ENCODE peak calls at places on chromosomes 4 and X, in nine cellular contexts. One of them, this sample, is unnamed.

GRCh38 chr4:3239998-3240920 is 8.7 kb upstream of the MSANTD1 start:
- DNase-seq in fibroblast of lung: no peak
- DNase-seq in neuronal stem cell: no peak
- DNase-seq in prostate gland: no peak
- DNase-seq in GM23248: no peak
- DNase-seq in cardiac muscle cell: no peak
- DNase-seq in CD8-positive, alpha-beta T cell: no peak
- DNase-seq in heart right ventricle: no peak
- DNase-seq in pancreas: peak; percentile 79
- DNase-seq in this sample: no peak

GRCh38 chr4:26766142-26766541 is 94.5 kb upstream of the STIM2 start:
- DNase-seq in fibroblast of lung: no peak
- DNase-seq in neuronal stem cell: no peak
- DNase-seq in prostate gland: no peak
- DNase-seq in GM23248: no peak
- DNase-seq in cardiac muscle cell: no peak
- DNase-seq in CD8-positive, alpha-beta T cell: no peak
- DNase-seq in heart right ventricle: no peak
- DNase-seq in pancreas: no peak
- DNase-seq in this sample: no peak

GRCh38 chrX:152530967-152531366 is 79.9 kb upstream of the GABRA3 start:
- DNase-seq in fibroblast of lung: no peak
- DNase-seq in neuronal stem cell: no peak
- DNase-seq in prostate gland: no peak
- DNase-seq in GM23248: no peak
- DNase-seq in cardiac muscle cell: no peak
- DNase-seq in CD8-positive, alpha-beta T cell: no peak
- DNase-seq in heart right ventricle: no peak
- DNase-seq in pancreas: no peak
- DNase-seq in this sample: no peak

GRCh38 chrX:63299596-63299995 is 51.5 kb downstream of the SPIN4 start:
- DNase-seq in fibroblast of lung: no peak
- DNase-seq in neuronal stem cell: no peak
- DNase-seq in prostate gland: no peak
- DNase-seq in GM23248: no peak
- DNase-seq in cardiac muscle cell: no peak
- DNase-seq in CD8-positive, alpha-beta T cell: no peak
- DNase-seq in heart right ventricle: no peak
- DNase-seq in pancreas: no peak
- DNase-seq in this sample: no peak

GRCh38 chrX:119507206-119507605 is 39.0 kb downstream of the SLC25A5 start:
- DNase-seq in fibroblast of lung: no peak
- DNase-seq in neuronal stem cell: no peak
- DNase-seq in prostate gland: no peak
- DNase-seq in GM23248: no peak
- DNase-seq in cardiac muscle cell: no peak
- DNase-seq in CD8-positive, alpha-beta T cell: no peak
- DNase-seq in heart right ventricle: no peak
- DNase-seq in pancreas: no peak
- DNase-seq in this sample: no peak

GRCh38 chr4:155667538-155668511 is 1.2 kb downstream of the GUCY1A1 start:
- DNase-seq in fibroblast of lung: peak; percentile 39
- DNase-seq in neuronal stem cell: peak; percentile 53
- DNase-seq in prostate gland: peak; percentile 48
- DNase-seq in GM23248: peak; percentile 45
- DNase-seq in cardiac muscle cell: peak; percentile 80
- DNase-seq in CD8-positive, alpha-beta T cell: no peak
- DNase-seq in heart right ventricle: peak; percentile 71
- DNase-seq in pancreas: peak; percentile 45
- DNase-seq in this sample: peak; percentile 76

GRCh38 chr4:144450526-144450925 is 195.4 kb upstream of the HHIP start:
- DNase-seq in fibroblast of lung: no peak
- DNase-seq in neuronal stem cell: no peak
- DNase-seq in prostate gland: no peak
- DNase-seq in GM23248: no peak
- DNase-seq in cardiac muscle cell: no peak
- DNase-seq in CD8-positive, alpha-beta T cell: no peak
- DNase-seq in heart right ventricle: no peak
- DNase-seq in pancreas: no peak
- DNase-seq in this sample: no peak

GRCh38 chr4:169664615-169665014 is 44.2 kb downstream of the CLCN3 start:
- DNase-seq in fibroblast of lung: peak; percentile 29
- DNase-seq in neuronal stem cell: no peak
- DNase-seq in prostate gland: no peak
- DNase-seq in GM23248: peak; percentile 8
- DNase-seq in cardiac muscle cell: no peak
- DNase-seq in CD8-positive, alpha-beta T cell: no peak
- DNase-seq in heart right ventricle: no peak
- DNase-seq in pancreas: no peak
- DNase-seq in this sample: no peak

GRCh38 chrX:63050225-63050624 is 300.9 kb downstream of the SPIN4 start:
- DNase-seq in fibroblast of lung: no peak
- DNase-seq in neuronal stem cell: no peak
- DNase-seq in prostate gland: no peak
- DNase-seq in GM23248: no peak
- DNase-seq in cardiac muscle cell: no peak
- DNase-seq in CD8-positive, alpha-beta T cell: no peak
- DNase-seq in heart right ventricle: no peak
- DNase-seq in pancreas: no peak
- DNase-seq in this sample: no peak

GRCh38 chrX:108353452-108353851 is 84.8 kb downstream of the COL4A6 start:
- DNase-seq in fibroblast of lung: no peak
- DNase-seq in neuronal stem cell: no peak
- DNase-seq in prostate gland: no peak
- DNase-seq in GM23248: no peak
- DNase-seq in cardiac muscle cell: no peak
- DNase-seq in CD8-positive, alpha-beta T cell: no peak
- DNase-seq in heart right ventricle: no peak
- DNase-seq in pancreas: no peak
- DNase-seq in this sample: peak; percentile 55

GRCh38 chr4:35461931-35462659 is 782.2 kb downstream of the ARAP2 start:
- DNase-seq in fibroblast of lung: no peak
- DNase-seq in neuronal stem cell: no peak
- DNase-seq in prostate gland: no peak
- DNase-seq in GM23248: no peak
- DNase-seq in cardiac muscle cell: no peak
- DNase-seq in CD8-positive, alpha-beta T cell: no peak
- DNase-seq in heart right ventricle: no peak
- DNase-seq in pancreas: no peak
- DNase-seq in this sample: peak; percentile 59

GRCh38 chr4:16259531-16260246 is 33.4 kb upstream of the TAPT1 start:
- DNase-seq in fibroblast of lung: peak; percentile 54
- DNase-seq in neuronal stem cell: no peak
- DNase-seq in prostate gland: no peak
- DNase-seq in GM23248: peak; percentile 55
- DNase-seq in cardiac muscle cell: no peak
- DNase-seq in CD8-positive, alpha-beta T cell: no peak
- DNase-seq in heart right ventricle: no peak
- DNase-seq in pancreas: no peak
- DNase-seq in this sample: no peak

GRCh38 chr4:84035568-84035967 is 463.5 kb downstream of the NKX6-1 start:
- DNase-seq in fibroblast of lung: no peak
- DNase-seq in neuronal stem cell: no peak
- DNase-seq in prostate gland: no peak
- DNase-seq in GM23248: no peak
- DNase-seq in cardiac muscle cell: no peak
- DNase-seq in CD8-positive, alpha-beta T cell: no peak
- DNase-seq in heart right ventricle: no peak
- DNase-seq in pancreas: no peak
- DNase-seq in this sample: no peak

GRCh38 chrX:40100141-40100536 is 2.4 kb upstream of the BCOR start:
- DNase-seq in fibroblast of lung: no peak
- DNase-seq in neuronal stem cell: no peak
- DNase-seq in prostate gland: peak; percentile 14
- DNase-seq in GM23248: no peak
- DNase-seq in cardiac muscle cell: no peak
- DNase-seq in CD8-positive, alpha-beta T cell: no peak
- DNase-seq in heart right ventricle: peak; percentile 37
- DNase-seq in pancreas: peak; percentile 60
- DNase-seq in this sample: peak; percentile 72
- H3K27ac ChIP-seq in fibroblast of lung: no peak overlapping the region
- H3K27ac ChIP-seq in neuronal stem cell: no peak overlapping the region
- H3K27ac ChIP-seq in prostate gland: peak overlapping the region; percentile 92
- H3K27ac ChIP-seq in GM23248: no peak overlapping the region
- H3K27ac ChIP-seq in cardiac muscle cell: no peak overlapping the region
- H3K27ac ChIP-seq in CD8-positive, alpha-beta T cell: no peak overlapping the region
- H3K27ac ChIP-seq in heart right ventricle: peak overlapping the region; percentile 92
- H3K27ac ChIP-seq in pancreas: peak overlapping the region; percentile 10
- H3K27ac ChIP-seq in this sample: no peak overlapping the region

DNA sequence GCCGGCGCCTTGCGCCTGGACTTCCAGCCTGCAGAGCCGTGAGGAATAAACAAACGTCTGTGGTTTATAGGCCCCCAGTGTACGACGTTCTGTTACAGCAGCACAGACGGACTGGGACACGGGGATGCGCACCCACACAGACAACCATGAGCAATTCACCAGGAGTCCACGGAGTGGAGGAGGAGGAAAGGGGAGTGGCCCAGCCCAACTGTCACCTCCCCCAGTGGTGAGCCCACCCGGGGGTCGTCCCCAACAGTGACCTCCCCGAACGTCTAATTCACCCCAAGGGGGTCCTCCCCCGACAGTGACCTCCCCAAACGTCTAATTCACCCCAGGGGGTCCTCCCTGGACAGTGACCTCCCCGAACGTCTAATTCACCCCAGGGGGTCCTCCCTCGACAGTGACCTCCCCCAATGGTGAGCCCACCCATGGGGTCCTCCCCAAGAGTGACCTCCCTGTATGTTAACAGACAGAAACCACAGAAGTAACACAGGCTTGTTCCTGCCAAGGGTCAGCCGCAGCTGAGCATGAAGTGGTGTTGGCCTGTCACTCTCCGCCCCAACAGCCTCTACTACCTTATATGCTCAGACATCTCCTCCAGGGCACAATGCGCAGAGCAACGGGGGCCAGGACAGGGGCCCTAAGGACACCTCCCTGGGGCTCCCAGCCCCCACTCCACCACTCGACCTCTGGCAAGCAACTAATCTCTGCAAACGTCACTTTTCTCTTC is 6.2 kb downstream of the GAK start:
- DNase-seq in fibroblast of lung: no peak
- DNase-seq in neuronal stem cell: no peak
- DNase-seq in prostate gland: no peak
- DNase-seq in GM23248: no peak
- DNase-seq in cardiac muscle cell: no peak
- DNase-seq in CD8-positive, alpha-beta T cell: no peak
- DNase-seq in heart right ventricle: no peak
- DNase-seq in pancreas: no peak
- DNase-seq in this sample: no peak
- H3K4me1 ChIP-seq in fibroblast of lung: peaks cover 4% of the 10 kb centered on the region
- H3K4me1 ChIP-seq in neuronal stem cell: peaks cover 3% of the 10 kb centered on the region
- H3K4me1 ChIP-seq in prostate gland: peaks cover 11% of the 10 kb centered on the region
- H3K4me1 ChIP-seq in GM23248: peaks cover 29% of the 10 kb centered on the region
- H3K4me1 ChIP-seq in cardiac muscle cell: peaks cover 21% of the 10 kb centered on the region
- H3K4me1 ChIP-seq in CD8-positive, alpha-beta T cell: peaks cover 46% of the 10 kb centered on the region
- H3K4me1 ChIP-seq in heart right ventricle: peaks cover 24% of the 10 kb centered on the region
- H3K4me1 ChIP-seq in pancreas: peaks cover 9% of the 10 kb centered on the region
- H3K4me1 ChIP-seq in this sample: peaks cover 5% of the 10 kb centered on the region

GRCh38 chr4:184281231-184282139 is 63.8 kb upstream of the ENPP6 start:
- DNase-seq in fibroblast of lung: no peak
- DNase-seq in neuronal stem cell: no peak
- DNase-seq in prostate gland: peak; percentile 2
- DNase-seq in GM23248: no peak
- DNase-seq in cardiac muscle cell: no peak
- DNase-seq in CD8-positive, alpha-beta T cell: peak; percentile 44
- DNase-seq in heart right ventricle: no peak
- DNase-seq in pancreas: no peak
- DNase-seq in this sample: no peak
- H3K27me3 ChIP-seq in fibroblast of lung: no peaks in the 10 kb centered on the region
- H3K27me3 ChIP-seq in neuronal stem cell: no peaks in the 10 kb centered on the region
- H3K27me3 ChIP-seq in prostate gland: no peaks in the 10 kb centered on the region
- H3K27me3 ChIP-seq in GM23248: no peaks in the 10 kb centered on the region
- H3K27me3 ChIP-seq in cardiac muscle cell: no peaks in the 10 kb centered on the region
- H3K27me3 ChIP-seq in CD8-positive, alpha-beta T cell: no peaks in the 10 kb centered on the region
- H3K27me3 ChIP-seq in heart right ventricle: no peaks in the 10 kb centered on the region
- H3K27me3 ChIP-seq in pancreas: no peaks in the 10 kb centered on the region
- H3K27me3 ChIP-seq in this sample: no peaks in the 10 kb centered on the region

GRCh38 chr4:39559641-39560040 is 32.4 kb upstream of the UGDH start:
- DNase-seq in fibroblast of lung: peak; percentile 14
- DNase-seq in neuronal stem cell: no peak
- DNase-seq in prostate gland: no peak
- DNase-seq in GM23248: peak; percentile 30
- DNase-seq in cardiac muscle cell: no peak
- DNase-seq in CD8-positive, alpha-beta T cell: no peak
- DNase-seq in heart right ventricle: no peak
- DNase-seq in pancreas: no peak
- DNase-seq in this sample: no peak
- H3K27ac ChIP-seq in fibroblast of lung: no peak overlapping the region
- H3K27ac ChIP-seq in neuronal stem cell: peak overlapping the region; percentile 96
- H3K27ac ChIP-seq in prostate gland: no peak overlapping the region
- H3K27ac ChIP-seq in GM23248: no peak overlapping the region
- H3K27ac ChIP-seq in cardiac muscle cell: peak overlapping the region; percentile 67
- H3K27ac ChIP-seq in CD8-positive, alpha-beta T cell: no peak overlapping the region
- H3K27ac ChIP-seq in heart right ventricle: no peak overlapping the region
- H3K27ac ChIP-seq in pancreas: peak overlapping the region; percentile 28
- H3K27ac ChIP-seq in this sample: no peak overlapping the region

GRCh38 chrX:38881066-38881465 is 79.8 kb downstream of the MID1IP1 start:
- DNase-seq in fibroblast of lung: no peak
- DNase-seq in neuronal stem cell: no peak
- DNase-seq in prostate gland: no peak
- DNase-seq in GM23248: no peak
- DNase-seq in cardiac muscle cell: no peak
- DNase-seq in CD8-positive, alpha-beta T cell: no peak
- DNase-seq in heart right ventricle: no peak
- DNase-seq in pancreas: no peak
- DNase-seq in this sample: no peak

GRCh38 chrX:38881727-38882126 is 80.5 kb downstream of the MID1IP1 start:
- DNase-seq in fibroblast of lung: no peak
- DNase-seq in neuronal stem cell: no peak
- DNase-seq in prostate gland: no peak
- DNase-seq in GM23248: no peak
- DNase-seq in cardiac muscle cell: no peak
- DNase-seq in CD8-positive, alpha-beta T cell: no peak
- DNase-seq in heart right ventricle: no peak
- DNase-seq in pancreas: no peak
- DNase-seq in this sample: no peak

GRCh38 chrX:38879631-38880220 is 78.5 kb downstream of the MID1IP1 start:
- DNase-seq in fibroblast of lung: no peak
- DNase-seq in neuronal stem cell: no peak
- DNase-seq in prostate gland: peak; percentile 4
- DNase-seq in GM23248: no peak
- DNase-seq in cardiac muscle cell: no peak
- DNase-seq in CD8-positive, alpha-beta T cell: no peak
- DNase-seq in heart right ventricle: peak; percentile 24
- DNase-seq in pancreas: peak; percentile 60
- DNase-seq in this sample: no peak

GRCh38 chrX:38880460-38880859 is 79.2 kb downstream of the MID1IP1 start:
- DNase-seq in fibroblast of lung: peak; percentile 67
- DNase-seq in neuronal stem cell: no peak
- DNase-seq in prostate gland: no peak
- DNase-seq in GM23248: peak; percentile 35
- DNase-seq in cardiac muscle cell: no peak
- DNase-seq in CD8-positive, alpha-beta T cell: no peak
- DNase-seq in heart right ventricle: no peak
- DNase-seq in pancreas: no peak
- DNase-seq in this sample: no peak

GRCh38 chrX:38878674-38879375 is 77.6 kb downstream of the MID1IP1 start:
- DNase-seq in fibroblast of lung: no peak
- DNase-seq in neuronal stem cell: no peak
- DNase-seq in prostate gland: no peak
- DNase-seq in GM23248: no peak
- DNase-seq in cardiac muscle cell: no peak
- DNase-seq in CD8-positive, alpha-beta T cell: no peak
- DNase-seq in heart right ventricle: no peak
- DNase-seq in pancreas: no peak
- DNase-seq in this sample: no peak
- H3K4me1 ChIP-seq in fibroblast of lung: no peaks in the 10 kb centered on the region
- H3K4me1 ChIP-seq in neuronal stem cell: no peaks in the 10 kb centered on the region
- H3K4me1 ChIP-seq in prostate gland: no peaks in the 10 kb centered on the region
- H3K4me1 ChIP-seq in GM23248: peaks cover 10% of the 10 kb centered on the region
- H3K4me1 ChIP-seq in cardiac muscle cell: peaks cover 6% of the 10 kb centered on the region
- H3K4me1 ChIP-seq in CD8-positive, alpha-beta T cell: peaks cover 14% of the 10 kb centered on the region
- H3K4me1 ChIP-seq in heart right ventricle: no peaks in the 10 kb centered on the region
- H3K4me1 ChIP-seq in pancreas: no peaks in the 10 kb centered on the region
- H3K4me1 ChIP-seq in this sample: no peaks in the 10 kb centered on the region

This sample was measured in endodermal cell.